ENCODE peak calls at places on chromosomes 16 and 17, in seven cellular contexts. F is EH; B is A549; V is LHCN-M2; N is HEK293T; W is activated T-cell treated with anti-CD3 and anti-CD28 coated beads for 48 hours; P is stimulated activated CD4-positive, alpha-beta T cell treated with anti-CD3 and anti-CD28 coated beads, Interleukin-15, amount 100 ng/mL, for 1 hour. O is an unnamed sample.

GRCh38 chr16:881219-882097 is 80.9 kb upstream of the GNG13 start:
- DNase-seq in F (no peak), B (no peak), V (no peak), N (no peak), W (no peak), P (no peak), O (no peak)

GRCh38 chr17:74523308-74523707 is 8.0 kb downstream of the CD300LB start:
- DNase-seq in F (no peak), B (no peak), V (no peak), N (no peak), W (no peak), P (no peak), O (peak; percentile 27)

GRCh38 chr17:61409301-61410099 is 9.9 kb downstream of the TBX2 start:
- DNase-seq in F (peak; percentile 71), B (peak; percentile 75), V (peak; percentile 57), N (peak; percentile 47), W (peak; percentile 47), P (no peak), O (peak; percentile 59)

GRCh38 chr17:32946375-32947135 is 18.6 kb downstream of the TMEM98 start:
- DNase-seq in F (no peak), B (no peak), V (no peak), N (no peak), W (no peak), P (no peak), O (no peak)

GRCh38 chr17:81483085-81483861 is 29.3 kb downstream of the ACTG1 start:
- DNase-seq in F (no peak), B (no peak), V (no peak), N (no peak), W (no peak), P (no peak), O (no peak)

GRCh38 chr16:85504242-85504641 is 108.9 kb upstream of the GSE1 start:
- DNase-seq in F (no peak), B (no peak), V (no peak), N (no peak), W (no peak), P (no peak), O (no peak)

GRCh38 chr16:3879258-3879886 is 1.1 kb downstream of the CREBBP start:
- DNase-seq in F (no peak), B (no peak), V (peak; percentile 14), N (no peak), W (peak; percentile 18), P (no peak), O (no peak)

GRCh38 chr17:50375858-50376538 is 3.0 kb downstream of the EME1 start:
- DNase-seq in F (no peak), B (no peak), V (no peak), N (no peak), W (no peak), P (no peak), O (no peak)

GRCh38 chr17:77466140-77466539 is 325.4 kb downstream of the SEC14L1 start:
- DNase-seq in F (no peak), B (no peak), V (no peak), N (no peak), W (no peak), P (no peak), O (no peak)

GRCh38 chr16:22297871-22298733 is 893 bp downstream of the POLR3E start:
- DNase-seq in F (peak; percentile 96), B (peak; percentile 95), V (peak; percentile 96), N (peak; percentile 76), W (peak; percentile 55), P (peak; percentile 40), O (peak; percentile 62)

GRCh38 chr16:81553080-81553813 is 108.6 kb downstream of the CMIP start:
- DNase-seq in F (peak; percentile 48), B (no peak), V (no peak), N (no peak), W (no peak), P (no peak), O (no peak)

GRCh38 chr16:19307587-19308241 is 22.2 kb downstream of the CLEC19A start:
- DNase-seq in F (no peak), B (no peak), V (no peak), N (no peak), W (no peak), P (no peak), O (no peak)

GRCh38 chr16:84518804-84519341 is 14.4 kb upstream of the MEAK7 start:
- DNase-seq in F (no peak), B (no peak), V (no peak), N (no peak), W (peak; percentile 30), P (no peak), O (peak; percentile 68)

GRCh38 chr16:17360810-17361209 is 110.0 kb downstream of the XYLT1 start:
- DNase-seq in F (no peak), B (no peak), V (no peak), N (no peak), W (no peak), P (no peak), O (no peak)

GRCh38 chr16:30088237-30088831 is 3.4 kb downstream of the TBX6 start:
- DNase-seq in F (no peak), B (no peak), V (no peak), N (no peak), W (no peak), P (no peak), O (no peak)

GRCh38 chr17:79803421-79803996 is 6.6 kb upstream of the CBX8 start:
- DNase-seq in F (no peak), B (no peak), V (no peak), N (no peak), W (no peak), P (no peak), O (no peak)

GRCh38 chr16:31695667-31696066 is 168.0 kb downstream of the AHSP start:
- DNase-seq in F (no peak), B (no peak), V (no peak), N (no peak), W (no peak), P (no peak), O (no peak)

GRCh38 chr17:62714016-62714777 is 86.7 kb downstream of the MRC2 start:
- DNase-seq in F (peak; percentile 71), B (no peak), V (no peak), N (no peak), W (no peak), P (no peak), O (no peak)

GRCh38 chr17:74514632-74515035 is 16.6 kb downstream of the CD300LB start:
- DNase-seq in F (no peak), B (no peak), V (no peak), N (peak; percentile 14), W (no peak), P (no peak), O (peak; percentile 41)

GRCh38 chr17:16516594-16517018 is 24.6 kb upstream of the LRRC75A start:
- DNase-seq in F (peak; percentile 79), B (peak; percentile 47), V (peak; percentile 82), N (peak; percentile 52), W (no peak), P (no peak), O (no peak)

GRCh38 chr17:81635973-81636504 is 873 bp downstream of the NPLOC4 start:
- DNase-seq in F (no peak), B (no peak), V (peak; percentile 55), N (no peak), W (no peak), P (no peak), O (no peak)

GRCh38 chr17:81719410-81720266 is 7.6 kb downstream of the SLC25A10 start:
- DNase-seq in F (no peak), B (no peak), V (no peak), N (no peak), W (no peak), P (no peak), O (no peak)

GRCh38 chr17:18002171-18002570 is 29.5 kb downstream of the DRC3 start:
- DNase-seq in F (peak; percentile 3), B (no peak), V (peak; percentile 52), N (no peak), W (no peak), P (no peak), O (no peak)

GRCh38 chr16:19153876-19154275 is 14.2 kb upstream of the SYT17 start:
- DNase-seq in F (peak; percentile 21), B (peak; percentile 79), V (no peak), N (peak; percentile 56), W (no peak), P (no peak), O (no peak)

GRCh38 chr16:50675686-50676610 is 5.2 kb downstream of the SNX20 start:
- DNase-seq in F (no peak), B (no peak), V (no peak), N (no peak), W (no peak), P (no peak), O (no peak)

GRCh38 chr17:14715531-14715930 is 414.6 kb downstream of the HS3ST3B1 start:
- DNase-seq in F (no peak), B (no peak), V (no peak), N (no peak), W (no peak), P (no peak), O (no peak)

GRCh38 chr17:39171933-39172332 is 6.0 kb upstream of the ARL5C start:
- DNase-seq in F (no peak), B (no peak), V (no peak), N (no peak), W (no peak), P (no peak), O (no peak)

GRCh38 chr17:39218906-39219305 is 6.8 kb downstream of the STAC2 start:
- DNase-seq in F (no peak), B (no peak), V (no peak), N (no peak), W (no peak), P (no peak), O (no peak)

GRCh38 chr16:13171313-13171712 is 269.9 kb downstream of the SHISA9 start:
- DNase-seq in F (no peak), B (no peak), V (no peak), N (no peak), W (no peak), P (no peak), O (no peak)

GRCh38 chr17:32771396-32771795 is 105.5 kb downstream of the MYO1D start:
- DNase-seq in F (no peak), B (peak; percentile 25), V (peak; percentile 73), N (no peak), W (no peak), P (no peak), O (no peak)

GRCh38 chr17:2564876-2565275 is 28.6 kb upstream of the PAFAH1B1 start:
- DNase-seq in F (peak; percentile 3), B (peak; percentile 77), V (no peak), N (no peak), W (no peak), P (no peak), O (no peak)

GRCh38 chr17:79979201-79979840 is 56.4 kb downstream of the TBC1D16 start:
- DNase-seq in F (no peak), B (no peak), V (no peak), N (no peak), W (no peak), P (no peak), O (no peak)

GRCh38 chr16:69328854-69329316 is 1.5 kb downstream of the PDF start:
- DNase-seq in F (peak; percentile 60), B (no peak), V (peak; percentile 77), N (no peak), W (no peak), P (no peak), O (no peak)

GRCh38 chr17:77313831-77314230 is 173.1 kb downstream of the SEC14L1 start:
- DNase-seq in F (no peak), B (no peak), V (no peak), N (no peak), W (no peak), P (no peak), O (no peak)

GRCh38 chr17:15998031-15998574 is 1.4 kb downstream of the ZSWIM7 start:
- DNase-seq in F (no peak), B (no peak), V (no peak), N (no peak), W (no peak), P (no peak), O (no peak)

GRCh38 chr16:89293276-89294143 is 76.0 kb downstream of the ZNF778 start:
- DNase-seq in F (no peak), B (no peak), V (no peak), N (no peak), W (no peak), P (no peak), O (no peak)

GRCh38 chr17:12898110-12898509 is 108.8 kb downstream of the ARHGAP44 start:
- DNase-seq in F (no peak), B (no peak), V (no peak), N (no peak), W (no peak), P (no peak), O (no peak)

O was measured in breast epithelium.